ENCODE peak calls at places on chromosomes 2 and 18, in eight cellular contexts. W, L, P, A, Z, F, I and K are unnamed samples.

GRCh38 chr2:47536696-47537095 is 133.7 kb downstream of the MSH2 start:
- DNase-seq in W (peak), L (no peak), P (no peak), A (no peak), Z (peak), F (no peak), I (no peak), K (no peak)

GRCh38 chr18:23530195-23530594 is 26.9 kb downstream of the RMC1 start:
- DNase-seq in W (no peak), L (no peak), P (no peak), A (no peak), Z (no peak), F (no peak), I (no peak), K (no peak)

GRCh38 chr2:151289972-151290335 is 486 bp upstream of the NMI start:
- DNase-seq in W (peak), L (peak), P (no peak), A (peak), Z (peak), F (no peak), I (no peak), K (no peak)

GRCh38 chr2:201432038-201432437 is 19.2 kb downstream of the TRAK2 start:
- DNase-seq in W (peak), L (peak), P (no peak), A (no peak), Z (peak), F (peak), I (no peak), K (peak)

GRCh38 chr2:234751275-234751938 is 200.4 kb upstream of the SH3BP4 start:
- DNase-seq in W (no peak), L (no peak), P (no peak), A (no peak), Z (no peak), F (no peak), I (no peak), K (no peak)

GRCh38 chr18:77177009-77177408 is 44.4 kb upstream of the MBP start:
- DNase-seq in W (peak), L (no peak), P (no peak), A (no peak), Z (peak), F (peak), I (no peak), K (peak)

GRCh38 chr18:5824370-5824984 is 70.8 kb downstream of the TMEM200C start:
- DNase-seq in W (no peak), L (no peak), P (no peak), A (no peak), Z (no peak), F (no peak), I (no peak), K (no peak)

GRCh38 chr2:55511508-55512124 is 7.9 kb upstream of the CFAP36 start:
- DNase-seq in W (peak), L (peak), P (peak), A (no peak), Z (peak), F (peak), I (no peak), K (peak)

GRCh38 chr2:61726456-61727209 is 127.2 kb downstream of the FAM161A start:
- DNase-seq in W (peak), L (no peak), P (no peak), A (no peak), Z (no peak), F (no peak), I (no peak), K (no peak)

GRCh38 chr2:181771355-181771754 is 91.0 kb upstream of the NEUROD1 start:
- DNase-seq in W (no peak), L (no peak), P (no peak), A (no peak), Z (no peak), F (no peak), I (no peak), K (no peak)

GRCh38 chr2:85537600-85538506 is 1.1 kb upstream of the MAT2A start:
- DNase-seq in W (no peak), L (peak), P (peak), A (peak), Z (peak), F (peak), I (peak), K (peak)

GRCh38 chr18:52054301-52054700 is 285.7 kb upstream of the DCC start:
- DNase-seq in W (no peak), L (no peak), P (no peak), A (no peak), Z (no peak), F (no peak), I (no peak), K (no peak)

GRCh38 chr2:46144133-46144800 is 152.9 kb upstream of the EPAS1 start:
- DNase-seq in W (no peak), L (no peak), P (no peak), A (no peak), Z (no peak), F (no peak), I (peak), K (no peak)

GRCh38 chr2:128563348-128563687 is 244.7 kb upstream of the HS6ST1 start:
- DNase-seq in W (peak), L (peak), P (no peak), A (peak), Z (peak), F (peak), I (no peak), K (peak)

GRCh38 chr2:192566863-192567262 is 372.1 kb upstream of the TMEFF2 start:
- DNase-seq in W (no peak), L (no peak), P (no peak), A (no peak), Z (no peak), F (no peak), I (no peak), K (no peak)

GRCh38 chr18:41501848-41502247 is 453.2 kb upstream of the PIK3C3 start:
- DNase-seq in W (no peak), L (no peak), P (no peak), A (no peak), Z (no peak), F (no peak), I (no peak), K (no peak)

GRCh38 chr2:65320042-65320711 is 92.5 kb downstream of the ACTR2 start:
- DNase-seq in W (peak), L (peak), P (no peak), A (peak), Z (peak), F (peak), I (no peak), K (peak)

GRCh38 chr18:11458447-11458846 is 150.9 kb upstream of the SLC35G4 start:
- DNase-seq in W (no peak), L (no peak), P (no peak), A (no peak), Z (no peak), F (no peak), I (no peak), K (no peak)

GRCh38 chr2:21821697-21822227 is 698.0 kb downstream of the TDRD15 start:
- DNase-seq in W (no peak), L (no peak), P (no peak), A (no peak), Z (peak), F (peak), I (no peak), K (no peak)

GRCh38 chr2:189076572-189076971 is 102.4 kb downstream of the COL3A1 start:
- DNase-seq in W (no peak), L (peak), P (no peak), A (peak), Z (peak), F (peak), I (no peak), K (peak)

GRCh38 chr2:159060518-159060917 is 92.1 kb downstream of the TANC1 start:
- DNase-seq in W (no peak), L (no peak), P (no peak), A (no peak), Z (no peak), F (no peak), I (no peak), K (no peak)

GRCh38 chr2:211396815-211397214 is 840.4 kb downstream of the CPS1 start:
- DNase-seq in W (no peak), L (no peak), P (no peak), A (no peak), Z (no peak), F (no peak), I (no peak), K (no peak)

GRCh38 chr2:60392014-60392391 is 161.5 kb downstream of the BCL11A start:
- DNase-seq in W (no peak), L (no peak), P (no peak), A (no peak), Z (no peak), F (no peak), I (no peak), K (no peak)

GRCh38 chr2:172275239-172275638 is 152.1 kb upstream of the ITGA6 start:
- DNase-seq in W (no peak), L (no peak), P (no peak), A (no peak), Z (no peak), F (no peak), I (no peak), K (no peak)

GRCh38 chr2:97726311-97727064 is 13.1 kb downstream of the ZAP70 start:
- DNase-seq in W (no peak), L (peak), P (no peak), A (no peak), Z (peak), F (no peak), I (no peak), K (no peak)

GRCh38 chr2:195580156-195580555 is 76.9 kb upstream of the SLC39A10 start:
- DNase-seq in W (no peak), L (no peak), P (no peak), A (no peak), Z (no peak), F (no peak), I (no peak), K (no peak)

GRCh38 chr18:10303171-10303570 is 151.3 kb upstream of the APCDD1 start:
- DNase-seq in W (no peak), L (no peak), P (no peak), A (no peak), Z (no peak), F (no peak), I (no peak), K (no peak)

GRCh38 chr2:201831469-201831868 is 25.1 kb downstream of the CDK15 start:
- DNase-seq in W (peak), L (no peak), P (no peak), A (no peak), Z (peak), F (peak), I (no peak), K (peak)

GRCh38 chr2:26735883-26736588 is 28.0 kb upstream of the SLC35F6 start:
- DNase-seq in W (no peak), L (no peak), P (no peak), A (no peak), Z (no peak), F (no peak), I (no peak), K (no peak)

GRCh38 chr2:12119841-12120240 is 373.4 kb downstream of the LPIN1 start:
- DNase-seq in W (peak), L (peak), P (no peak), A (no peak), Z (peak), F (no peak), I (no peak), K (peak)

GRCh38 chr2:66576381-66577330 is 141.7 kb downstream of the MEIS1 start:
- DNase-seq in W (peak), L (peak), P (peak), A (peak), Z (peak), F (peak), I (no peak), K (no peak)

GRCh38 chr18:68316636-68317035 is 398.3 kb downstream of the TMX3 start:
- DNase-seq in W (peak), L (peak), P (no peak), A (no peak), Z (peak), F (peak), I (no peak), K (no peak)

GRCh38 chr2:102033028-102033749 is 41.4 kb downstream of the IL1R2 start:
- DNase-seq in W (peak), L (peak), P (no peak), A (peak), Z (peak), F (peak), I (no peak), K (peak)

GRCh38 chr2:151669585-151670081 is 64.6 kb downstream of the NEB start:
- DNase-seq in W (no peak), L (no peak), P (peak), A (no peak), Z (no peak), F (no peak), I (no peak), K (no peak)

GRCh38 chr18:59839931-59840685 is 59.7 kb upstream of the PMAIP1 start:
- DNase-seq in W (no peak), L (no peak), P (no peak), A (no peak), Z (no peak), F (peak), I (no peak), K (no peak)

DNA sequence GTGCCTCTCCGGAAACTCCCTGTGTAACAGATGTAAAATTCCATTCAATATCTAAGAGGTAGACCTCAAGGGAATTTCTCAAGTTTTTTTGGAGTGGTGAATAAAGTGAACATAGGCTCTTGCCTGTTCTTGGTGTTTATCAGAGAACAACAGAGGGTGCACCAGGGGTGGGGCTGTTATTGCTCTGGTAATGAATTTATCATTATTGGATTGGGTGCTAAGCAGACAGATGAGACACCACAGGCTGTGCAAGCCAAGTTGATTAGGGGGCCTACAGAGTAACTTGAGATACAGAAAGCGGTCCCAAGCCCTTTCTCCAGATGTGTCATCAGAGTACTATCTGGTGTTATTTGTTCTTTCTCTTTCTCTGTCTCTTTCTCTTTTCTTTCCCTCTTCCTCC is 286.3 kb downstream of the OSR1 start:
- DNase-seq in W (no peak), L (no peak), P (no peak), A (no peak), Z (no peak), F (no peak), I (no peak), K (no peak)
- TF ChIP-seq CTCF in W (no peak), L (no peak), P (no peak), A (no peak), Z (no peak), F (no peak), I (no peak), K (no peak)

GRCh38 chr2:218727502-218728165 is 17.0 kb downstream of the TTLL4 start:
- DNase-seq in W (no peak), L (no peak), P (no peak), A (no peak), Z (peak), F (peak), I (no peak), K (no peak)
- TF ChIP-seq CTCF in W (peak), L (peak), P (peak), A (peak), Z (peak), F (peak), I (no peak), K (peak)

GRCh38 chr2:103734911-103735310 is 973.1 kb downstream of the TMEM182 start:
- DNase-seq in W (no peak), L (no peak), P (no peak), A (no peak), Z (no peak), F (no peak), I (no peak), K (no peak)
- TF ChIP-seq CTCF in W (no peak), L (no peak), P (no peak), A (no peak), Z (no peak), F (no peak), I (no peak), K (no peak)

DNA sequence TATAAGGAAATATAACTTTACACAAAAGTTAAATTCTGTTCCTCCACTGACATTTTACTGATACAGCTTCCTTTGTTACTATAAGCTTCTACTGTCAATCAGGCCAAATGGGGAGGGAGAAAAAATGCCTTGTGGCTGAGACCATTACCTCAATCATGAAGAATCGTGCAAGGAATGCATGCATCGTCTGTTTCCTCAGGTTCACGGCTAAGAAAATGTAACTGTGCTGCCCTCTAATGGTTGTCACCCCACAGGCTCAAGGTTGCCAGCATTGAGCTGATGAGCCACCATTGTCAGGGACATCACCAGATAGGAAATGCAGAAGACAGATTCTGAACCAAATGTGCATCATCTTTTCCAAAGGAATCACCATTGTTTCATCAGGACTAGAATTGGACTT is 426.9 kb downstream of the CDH2 start:
- DNase-seq in W (peak), L (peak), P (peak), A (no peak), Z (peak), F (peak), I (no peak), K (peak)
- TF ChIP-seq CTCF in W (peak), L (peak), P (peak), A (peak), Z (peak), F (peak), I (no peak), K (peak)

DNA sequence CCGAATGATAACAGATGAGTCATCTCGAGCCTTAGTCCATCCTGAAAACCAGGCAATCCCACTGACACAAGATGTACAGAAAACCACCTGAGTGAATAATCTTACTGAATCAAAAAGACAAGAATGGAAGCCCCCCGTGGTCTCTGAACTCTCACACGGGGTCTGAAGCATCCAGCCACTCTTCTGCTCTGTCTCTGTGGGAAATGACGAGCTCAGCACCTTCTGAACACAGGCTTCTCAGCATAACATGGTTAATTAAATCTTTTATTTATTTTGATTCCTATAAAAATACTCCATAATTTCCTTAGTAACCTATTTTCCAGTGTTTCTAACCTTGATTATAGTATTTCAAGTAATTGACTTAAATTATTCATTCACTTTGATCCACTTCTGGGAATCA is 203.7 kb downstream of the TMEM163 start:
- DNase-seq in W (no peak), L (no peak), P (no peak), A (no peak), Z (no peak), F (no peak), I (no peak), K (no peak)
- TF ChIP-seq CTCF in W (no peak), L (no peak), P (no peak), A (no peak), Z (no peak), F (no peak), I (no peak), K (no peak)